ENCODE peak calls at places on chromosomes 2 and 18, in nine cellular contexts. One of them, this sample, is unnamed.

GRCh38 chr2:158715352-158715751 is 79.8 kb upstream of the DAPL1 start:
- DNase-seq in myocyte: no peak
- DNase-seq in mesothelial cell of epicardium: no peak
- DNase-seq in CD8-positive, alpha-beta memory T cell: no peak
- DNase-seq in NCI-H1092 treated with DMSO at 0.1 percent for 48 hours: no peak
- DNase-seq in HEK293T: no peak
- DNase-seq in amygdala: no peak
- DNase-seq in Peyer's patch: no peak
- DNase-seq in CD4-positive, alpha-beta memory T cell: no peak
- DNase-seq in this sample: no peak

GRCh38 chr18:13260927-13261471 is 42.4 kb downstream of the LDLRAD4 start:
- DNase-seq in myocyte: no peak
- DNase-seq in mesothelial cell of epicardium: no peak
- DNase-seq in CD8-positive, alpha-beta memory T cell: no peak
- DNase-seq in NCI-H1092 treated with DMSO at 0.1 percent for 48 hours: no peak
- DNase-seq in HEK293T: no peak
- DNase-seq in amygdala: no peak
- DNase-seq in Peyer's patch: no peak
- DNase-seq in CD4-positive, alpha-beta memory T cell: no peak
- DNase-seq in this sample: no peak

GRCh38 chr2:174788291-174788929 is 24.1 kb upstream of the CHRNA1 start:
- DNase-seq in myocyte: no peak
- DNase-seq in mesothelial cell of epicardium: no peak
- DNase-seq in CD8-positive, alpha-beta memory T cell: no peak
- DNase-seq in NCI-H1092 treated with DMSO at 0.1 percent for 48 hours: no peak
- DNase-seq in HEK293T: peak; percentile 45
- DNase-seq in amygdala: no peak
- DNase-seq in Peyer's patch: no peak
- DNase-seq in CD4-positive, alpha-beta memory T cell: peak; percentile 35
- DNase-seq in this sample: no peak

GRCh38 chr2:170467568-170468422 is 247.3 kb upstream of the SP5 start:
- DNase-seq in myocyte: no peak
- DNase-seq in mesothelial cell of epicardium: no peak
- DNase-seq in CD8-positive, alpha-beta memory T cell: no peak
- DNase-seq in NCI-H1092 treated with DMSO at 0.1 percent for 48 hours: no peak
- DNase-seq in HEK293T: no peak
- DNase-seq in amygdala: no peak
- DNase-seq in Peyer's patch: no peak
- DNase-seq in CD4-positive, alpha-beta memory T cell: no peak
- DNase-seq in this sample: no peak

GRCh38 chr2:236934166-236934565 is 151.5 kb upstream of the COPS8 start:
- DNase-seq in myocyte: no peak
- DNase-seq in mesothelial cell of epicardium: no peak
- DNase-seq in CD8-positive, alpha-beta memory T cell: no peak
- DNase-seq in NCI-H1092 treated with DMSO at 0.1 percent for 48 hours: no peak
- DNase-seq in HEK293T: no peak
- DNase-seq in amygdala: no peak
- DNase-seq in Peyer's patch: no peak
- DNase-seq in CD4-positive, alpha-beta memory T cell: no peak
- DNase-seq in this sample: peak; percentile 13

GRCh38 chr2:187627153-187627552 is 72.9 kb upstream of the TFPI start:
- DNase-seq in myocyte: no peak
- DNase-seq in mesothelial cell of epicardium: no peak
- DNase-seq in CD8-positive, alpha-beta memory T cell: no peak
- DNase-seq in NCI-H1092 treated with DMSO at 0.1 percent for 48 hours: no peak
- DNase-seq in HEK293T: no peak
- DNase-seq in amygdala: no peak
- DNase-seq in Peyer's patch: no peak
- DNase-seq in CD4-positive, alpha-beta memory T cell: no peak
- DNase-seq in this sample: no peak

GRCh38 chr2:142874293-142874814 is 3.1 kb upstream of the KYNU start:
- DNase-seq in myocyte: peak; percentile 37
- DNase-seq in mesothelial cell of epicardium: no peak
- DNase-seq in CD8-positive, alpha-beta memory T cell: no peak
- DNase-seq in NCI-H1092 treated with DMSO at 0.1 percent for 48 hours: no peak
- DNase-seq in HEK293T: no peak
- DNase-seq in amygdala: no peak
- DNase-seq in Peyer's patch: no peak
- DNase-seq in CD4-positive, alpha-beta memory T cell: no peak
- DNase-seq in this sample: peak; percentile 58

GRCh38 chr18:62957885-62958472 is 242.6 kb downstream of the PHLPP1 start:
- DNase-seq in myocyte: peak; percentile 39
- DNase-seq in mesothelial cell of epicardium: no peak
- DNase-seq in CD8-positive, alpha-beta memory T cell: peak; percentile 24
- DNase-seq in NCI-H1092 treated with DMSO at 0.1 percent for 48 hours: peak; percentile 67
- DNase-seq in HEK293T: no peak
- DNase-seq in amygdala: no peak
- DNase-seq in Peyer's patch: peak; percentile 26
- DNase-seq in CD4-positive, alpha-beta memory T cell: peak; percentile 33
- DNase-seq in this sample: peak; percentile 41

GRCh38 chr2:185187421-185187820 is 551.2 kb upstream of the FSIP2 start:
- DNase-seq in myocyte: no peak
- DNase-seq in mesothelial cell of epicardium: no peak
- DNase-seq in CD8-positive, alpha-beta memory T cell: no peak
- DNase-seq in NCI-H1092 treated with DMSO at 0.1 percent for 48 hours: no peak
- DNase-seq in HEK293T: no peak
- DNase-seq in amygdala: no peak
- DNase-seq in Peyer's patch: no peak
- DNase-seq in CD4-positive, alpha-beta memory T cell: no peak
- DNase-seq in this sample: no peak

GRCh38 chr2:219656523-219656922 is 29.1 kb downstream of the SLC4A3 start:
- DNase-seq in myocyte: no peak
- DNase-seq in mesothelial cell of epicardium: no peak
- DNase-seq in CD8-positive, alpha-beta memory T cell: no peak
- DNase-seq in NCI-H1092 treated with DMSO at 0.1 percent for 48 hours: no peak
- DNase-seq in HEK293T: no peak
- DNase-seq in amygdala: no peak
- DNase-seq in Peyer's patch: no peak
- DNase-seq in CD4-positive, alpha-beta memory T cell: no peak
- DNase-seq in this sample: no peak

GRCh38 chr2:714005-714741 is 37.0 kb upstream of the TMEM18 start:
- DNase-seq in myocyte: peak; percentile 63
- DNase-seq in mesothelial cell of epicardium: no peak
- DNase-seq in CD8-positive, alpha-beta memory T cell: no peak
- DNase-seq in NCI-H1092 treated with DMSO at 0.1 percent for 48 hours: peak; percentile 65
- DNase-seq in HEK293T: peak; percentile 64
- DNase-seq in amygdala: no peak
- DNase-seq in Peyer's patch: peak; percentile 60
- DNase-seq in CD4-positive, alpha-beta memory T cell: no peak
- DNase-seq in this sample: peak; percentile 69

GRCh38 chr2:68627615-68628014 is 15.8 kb upstream of the PROKR1 start:
- DNase-seq in myocyte: no peak
- DNase-seq in mesothelial cell of epicardium: no peak
- DNase-seq in CD8-positive, alpha-beta memory T cell: no peak
- DNase-seq in NCI-H1092 treated with DMSO at 0.1 percent for 48 hours: no peak
- DNase-seq in HEK293T: no peak
- DNase-seq in amygdala: no peak
- DNase-seq in Peyer's patch: no peak
- DNase-seq in CD4-positive, alpha-beta memory T cell: no peak
- DNase-seq in this sample: no peak

GRCh38 chr2:232120911-232121310 is 159.4 kb downstream of the DIS3L2 start:
- DNase-seq in myocyte: no peak
- DNase-seq in mesothelial cell of epicardium: no peak
- DNase-seq in CD8-positive, alpha-beta memory T cell: no peak
- DNase-seq in NCI-H1092 treated with DMSO at 0.1 percent for 48 hours: no peak
- DNase-seq in HEK293T: no peak
- DNase-seq in amygdala: no peak
- DNase-seq in Peyer's patch: no peak
- DNase-seq in CD4-positive, alpha-beta memory T cell: no peak
- DNase-seq in this sample: no peak

GRCh38 chr2:174342600-174343342 is 8.0 kb downstream of the SP9 start:
- DNase-seq in myocyte: no peak
- DNase-seq in mesothelial cell of epicardium: no peak
- DNase-seq in CD8-positive, alpha-beta memory T cell: peak; percentile 39
- DNase-seq in NCI-H1092 treated with DMSO at 0.1 percent for 48 hours: peak; percentile 9
- DNase-seq in HEK293T: no peak
- DNase-seq in amygdala: no peak
- DNase-seq in Peyer's patch: no peak
- DNase-seq in CD4-positive, alpha-beta memory T cell: no peak
- DNase-seq in this sample: no peak

GRCh38 chr2:189517847-189518535 is 62.6 kb downstream of the SLC40A1 start:
- DNase-seq in myocyte: peak; percentile 69
- DNase-seq in mesothelial cell of epicardium: no peak
- DNase-seq in CD8-positive, alpha-beta memory T cell: no peak
- DNase-seq in NCI-H1092 treated with DMSO at 0.1 percent for 48 hours: no peak
- DNase-seq in HEK293T: no peak
- DNase-seq in amygdala: no peak
- DNase-seq in Peyer's patch: no peak
- DNase-seq in CD4-positive, alpha-beta memory T cell: no peak
- DNase-seq in this sample: no peak

GRCh38 chr2:85536479-85536878 is 2.5 kb upstream of the MAT2A start:
- DNase-seq in myocyte: peak; percentile 92
- DNase-seq in mesothelial cell of epicardium: no peak
- DNase-seq in CD8-positive, alpha-beta memory T cell: no peak
- DNase-seq in NCI-H1092 treated with DMSO at 0.1 percent for 48 hours: no peak
- DNase-seq in HEK293T: no peak
- DNase-seq in amygdala: no peak
- DNase-seq in Peyer's patch: no peak
- DNase-seq in CD4-positive, alpha-beta memory T cell: no peak
- DNase-seq in this sample: no peak